ENCODE peak calls at places on chromosomes 12 and 14, in five cellular contexts. One of them, this sample, is unnamed.

GRCh38 chr12:50598321-50598862 is 93.6 kb downstream of the DIP2B start:
- DNase-seq in B cell: no peak
- DNase-seq in stimulated activated CD4-positive, alpha-beta T cell treated with anti-CD3 and anti-CD28 coated beads, Interleukin-15, amount 100 ng/mL, for 24 hours: no peak
- DNase-seq in GM10248: no peak
- DNase-seq in activated gamma-delta T cell: no peak
- DNase-seq in this sample: no peak

GRCh38 chr12:85866929-85867776 is 6.9 kb upstream of the NTS start:
- DNase-seq in B cell: no peak
- DNase-seq in stimulated activated CD4-positive, alpha-beta T cell treated with anti-CD3 and anti-CD28 coated beads, Interleukin-15, amount 100 ng/mL, for 24 hours: peak; percentile 19
- DNase-seq in GM10248: peak; percentile 55
- DNase-seq in activated gamma-delta T cell: no peak
- DNase-seq in this sample: no peak

GRCh38 chr12:116443706-116444589 is 115.2 kb upstream of the MAP1LC3B2 start:
- DNase-seq in B cell: no peak
- DNase-seq in stimulated activated CD4-positive, alpha-beta T cell treated with anti-CD3 and anti-CD28 coated beads, Interleukin-15, amount 100 ng/mL, for 24 hours: peak; percentile 47
- DNase-seq in GM10248: no peak
- DNase-seq in activated gamma-delta T cell: no peak
- DNase-seq in this sample: peak; percentile 86

GRCh38 chr12:4144676-4145075 is 128.9 kb upstream of the CCND2 start:
- DNase-seq in B cell: no peak
- DNase-seq in stimulated activated CD4-positive, alpha-beta T cell treated with anti-CD3 and anti-CD28 coated beads, Interleukin-15, amount 100 ng/mL, for 24 hours: no peak
- DNase-seq in GM10248: no peak
- DNase-seq in activated gamma-delta T cell: no peak
- DNase-seq in this sample: no peak

GRCh38 chr12:59070534-59070933 is 150.2 kb upstream of the LRIG3 start:
- DNase-seq in B cell: no peak
- DNase-seq in stimulated activated CD4-positive, alpha-beta T cell treated with anti-CD3 and anti-CD28 coated beads, Interleukin-15, amount 100 ng/mL, for 24 hours: no peak
- DNase-seq in GM10248: no peak
- DNase-seq in activated gamma-delta T cell: no peak
- DNase-seq in this sample: no peak

GRCh38 chr14:83765200-83765599 is 1764.7 kb upstream of the FLRT2 start:
- DNase-seq in B cell: no peak
- DNase-seq in stimulated activated CD4-positive, alpha-beta T cell treated with anti-CD3 and anti-CD28 coated beads, Interleukin-15, amount 100 ng/mL, for 24 hours: no peak
- DNase-seq in GM10248: no peak
- DNase-seq in activated gamma-delta T cell: no peak
- DNase-seq in this sample: no peak

GRCh38 chr14:75984674-75985073 is 889 bp upstream of the IFT43 start:
- DNase-seq in B cell: no peak
- DNase-seq in stimulated activated CD4-positive, alpha-beta T cell treated with anti-CD3 and anti-CD28 coated beads, Interleukin-15, amount 100 ng/mL, for 24 hours: no peak
- DNase-seq in GM10248: no peak
- DNase-seq in activated gamma-delta T cell: no peak
- DNase-seq in this sample: no peak

GRCh38 chr14:100586520-100587247 is 533 bp downstream of the BEGAIN start:
- DNase-seq in B cell: no peak
- DNase-seq in stimulated activated CD4-positive, alpha-beta T cell treated with anti-CD3 and anti-CD28 coated beads, Interleukin-15, amount 100 ng/mL, for 24 hours: peak; percentile 73
- DNase-seq in GM10248: no peak
- DNase-seq in activated gamma-delta T cell: no peak
- DNase-seq in this sample: peak; percentile 35

GRCh38 chr12:5217936-5218335 is 174.3 kb downstream of the KCNA5 start:
- DNase-seq in B cell: no peak
- DNase-seq in stimulated activated CD4-positive, alpha-beta T cell treated with anti-CD3 and anti-CD28 coated beads, Interleukin-15, amount 100 ng/mL, for 24 hours: no peak
- DNase-seq in GM10248: no peak
- DNase-seq in activated gamma-delta T cell: no peak
- DNase-seq in this sample: no peak

This sample was measured in DND-41.